ENCODE peak calls at places on chromosome 16, in nine cellular contexts. One of them, this sample, is unnamed.

GRCh38 chr16:1919680-1919998 is 1.4 kb upstream of the HS3ST6 start:
- DNase-seq in NCI-H446 treated with DMSO at 0.1 percent for 48 hours: no peak
- DNase-seq in T-helper 2 cell: no peak
- DNase-seq in AG10803: no peak
- DNase-seq in hypothalamus: no peak
- DNase-seq in prostate gland: no peak
- DNase-seq in stimulated activated CD4-positive, alpha-beta T cell treated with anti-CD3 and anti-CD28 coated beads, Interleukin-4, amount 100 ng/mL, for 4 hours: no peak
- DNase-seq in MCF 10A: no peak
- DNase-seq in NCI-H1092: no peak
- DNase-seq in this sample: no peak

GRCh38 chr16:67311607-67312449 is 14.7 kb downstream of the KCTD19 start:
- DNase-seq in NCI-H446 treated with DMSO at 0.1 percent for 48 hours: no peak
- DNase-seq in T-helper 2 cell: no peak
- DNase-seq in AG10803: peak
- DNase-seq in hypothalamus: no peak
- DNase-seq in prostate gland: no peak
- DNase-seq in stimulated activated CD4-positive, alpha-beta T cell treated with anti-CD3 and anti-CD28 coated beads, Interleukin-4, amount 100 ng/mL, for 4 hours: peak
- DNase-seq in MCF 10A: peak
- DNase-seq in NCI-H1092: no peak
- DNase-seq in this sample: no peak

GRCh38 chr16:785563-786535 is 2.3 kb downstream of the RPUSD1 start:
- DNase-seq in NCI-H446 treated with DMSO at 0.1 percent for 48 hours: no peak
- DNase-seq in T-helper 2 cell: peak
- DNase-seq in AG10803: peak
- DNase-seq in hypothalamus: peak
- DNase-seq in prostate gland: peak
- DNase-seq in stimulated activated CD4-positive, alpha-beta T cell treated with anti-CD3 and anti-CD28 coated beads, Interleukin-4, amount 100 ng/mL, for 4 hours: peak
- DNase-seq in MCF 10A: peak
- DNase-seq in NCI-H1092: peak
- DNase-seq in this sample: no peak

GRCh38 chr16:54512461-54512860 is 225.9 kb upstream of the IRX3 start:
- DNase-seq in NCI-H446 treated with DMSO at 0.1 percent for 48 hours: no peak
- DNase-seq in T-helper 2 cell: no peak
- DNase-seq in AG10803: no peak
- DNase-seq in hypothalamus: no peak
- DNase-seq in prostate gland: no peak
- DNase-seq in stimulated activated CD4-positive, alpha-beta T cell treated with anti-CD3 and anti-CD28 coated beads, Interleukin-4, amount 100 ng/mL, for 4 hours: no peak
- DNase-seq in MCF 10A: no peak
- DNase-seq in NCI-H1092: no peak
- DNase-seq in this sample: no peak

GRCh38 chr16:12255473-12255872 is 278.9 kb downstream of the SNX29 start:
- DNase-seq in NCI-H446 treated with DMSO at 0.1 percent for 48 hours: no peak
- DNase-seq in T-helper 2 cell: no peak
- DNase-seq in AG10803: peak
- DNase-seq in hypothalamus: no peak
- DNase-seq in prostate gland: no peak
- DNase-seq in stimulated activated CD4-positive, alpha-beta T cell treated with anti-CD3 and anti-CD28 coated beads, Interleukin-4, amount 100 ng/mL, for 4 hours: no peak
- DNase-seq in MCF 10A: no peak
- DNase-seq in NCI-H1092: no peak
- DNase-seq in this sample: no peak

GRCh38 chr16:14286381-14287230 is 215.5 kb downstream of the MRTFB start:
- DNase-seq in NCI-H446 treated with DMSO at 0.1 percent for 48 hours: no peak
- DNase-seq in T-helper 2 cell: peak
- DNase-seq in AG10803: no peak
- DNase-seq in hypothalamus: no peak
- DNase-seq in prostate gland: no peak
- DNase-seq in stimulated activated CD4-positive, alpha-beta T cell treated with anti-CD3 and anti-CD28 coated beads, Interleukin-4, amount 100 ng/mL, for 4 hours: no peak
- DNase-seq in MCF 10A: no peak
- DNase-seq in NCI-H1092: no peak
- DNase-seq in this sample: peak

GRCh38 chr16:77171750-77172635 is 19.0 kb upstream of the MON1B start:
- DNase-seq in NCI-H446 treated with DMSO at 0.1 percent for 48 hours: no peak
- DNase-seq in T-helper 2 cell: no peak
- DNase-seq in AG10803: peak
- DNase-seq in hypothalamus: peak
- DNase-seq in prostate gland: peak
- DNase-seq in stimulated activated CD4-positive, alpha-beta T cell treated with anti-CD3 and anti-CD28 coated beads, Interleukin-4, amount 100 ng/mL, for 4 hours: no peak
- DNase-seq in MCF 10A: peak
- DNase-seq in NCI-H1092: peak
- DNase-seq in this sample: peak

GRCh38 chr16:59991171-59991570 is 1257.1 kb upstream of the GOT2 start:
- DNase-seq in NCI-H446 treated with DMSO at 0.1 percent for 48 hours: no peak
- DNase-seq in T-helper 2 cell: no peak
- DNase-seq in AG10803: no peak
- DNase-seq in hypothalamus: no peak
- DNase-seq in prostate gland: no peak
- DNase-seq in stimulated activated CD4-positive, alpha-beta T cell treated with anti-CD3 and anti-CD28 coated beads, Interleukin-4, amount 100 ng/mL, for 4 hours: no peak
- DNase-seq in MCF 10A: no peak
- DNase-seq in NCI-H1092: no peak
- DNase-seq in this sample: no peak

GRCh38 chr16:10622036-10622921 is 41.9 kb upstream of the EMP2 start:
- DNase-seq in NCI-H446 treated with DMSO at 0.1 percent for 48 hours: no peak
- DNase-seq in T-helper 2 cell: no peak
- DNase-seq in AG10803: no peak
- DNase-seq in hypothalamus: no peak
- DNase-seq in prostate gland: no peak
- DNase-seq in stimulated activated CD4-positive, alpha-beta T cell treated with anti-CD3 and anti-CD28 coated beads, Interleukin-4, amount 100 ng/mL, for 4 hours: no peak
- DNase-seq in MCF 10A: no peak
- DNase-seq in NCI-H1092: no peak
- DNase-seq in this sample: no peak

GRCh38 chr16:75921281-75921680 is 195.0 kb upstream of the CPHXL start:
- DNase-seq in NCI-H446 treated with DMSO at 0.1 percent for 48 hours: no peak
- DNase-seq in T-helper 2 cell: no peak
- DNase-seq in AG10803: no peak
- DNase-seq in hypothalamus: no peak
- DNase-seq in prostate gland: no peak
- DNase-seq in stimulated activated CD4-positive, alpha-beta T cell treated with anti-CD3 and anti-CD28 coated beads, Interleukin-4, amount 100 ng/mL, for 4 hours: no peak
- DNase-seq in MCF 10A: no peak
- DNase-seq in NCI-H1092: no peak
- DNase-seq in this sample: peak

GRCh38 chr16:57627184-57627871 is 1.1 kb upstream of the ADGRG1 start:
- DNase-seq in NCI-H446 treated with DMSO at 0.1 percent for 48 hours: no peak
- DNase-seq in T-helper 2 cell: no peak
- DNase-seq in AG10803: peak
- DNase-seq in hypothalamus: no peak
- DNase-seq in prostate gland: no peak
- DNase-seq in stimulated activated CD4-positive, alpha-beta T cell treated with anti-CD3 and anti-CD28 coated beads, Interleukin-4, amount 100 ng/mL, for 4 hours: no peak
- DNase-seq in MCF 10A: peak
- DNase-seq in NCI-H1092: no peak
- DNase-seq in this sample: no peak

GRCh38 chr16:28316056-28316455 is 23.7 kb downstream of the SBK1 start:
- DNase-seq in NCI-H446 treated with DMSO at 0.1 percent for 48 hours: no peak
- DNase-seq in T-helper 2 cell: no peak
- DNase-seq in AG10803: no peak
- DNase-seq in hypothalamus: no peak
- DNase-seq in prostate gland: no peak
- DNase-seq in stimulated activated CD4-positive, alpha-beta T cell treated with anti-CD3 and anti-CD28 coated beads, Interleukin-4, amount 100 ng/mL, for 4 hours: no peak
- DNase-seq in MCF 10A: no peak
- DNase-seq in NCI-H1092: no peak
- DNase-seq in this sample: no peak

GRCh38 chr16:1543085-1543896 is 9.8 kb downstream of the TMEM204 start:
- DNase-seq in NCI-H446 treated with DMSO at 0.1 percent for 48 hours: no peak
- DNase-seq in T-helper 2 cell: no peak
- DNase-seq in AG10803: peak
- DNase-seq in hypothalamus: peak
- DNase-seq in prostate gland: no peak
- DNase-seq in stimulated activated CD4-positive, alpha-beta T cell treated with anti-CD3 and anti-CD28 coated beads, Interleukin-4, amount 100 ng/mL, for 4 hours: peak
- DNase-seq in MCF 10A: peak
- DNase-seq in NCI-H1092: no peak
- DNase-seq in this sample: peak